ENCODE peak calls at places on chromosomes 6 and 20, in four cellular contexts. E is Panc1, C is NCI-H748 treated with DMSO at 0.1 percent for 48 hours, O is T-cell. K is an unnamed sample.

GRCh38 chr6:110355727-110356126 is 2.4 kb downstream of the METTL24 start:
- DNase-seq in E (no peak), C (no peak), O (no peak), K (no peak)

GRCh38 chr6:70411542-70411941 is 1.8 kb upstream of the FAM135A start:
- DNase-seq in E (no peak), C (no peak), O (no peak), K (no peak)

GRCh38 chr20:63748356-63749270 is 9.0 kb downstream of the SLC2A4RG start:
- DNase-seq in E (no peak), C (no peak), O (no peak), K (no peak)

GRCh38 chr20:44695295-44696230 is 19.6 kb upstream of the CCN5 start:
- DNase-seq in E (no peak), C (no peak), O (no peak), K (no peak)

GRCh38 chr20:10648651-10649050 is 25.1 kb downstream of the JAG1 start:
- DNase-seq in E (no peak), C (no peak), O (no peak), K (no peak)

GRCh38 chr20:50610212-50610718 is 81.1 kb downstream of the RIPOR3 start:
- DNase-seq in E (no peak), C (no peak), O (no peak), K (no peak)

GRCh38 chr6:63558270-63558669 is 14.0 kb upstream of the LOC128125822 start:
- DNase-seq in E (no peak), C (no peak), O (no peak), K (no peak)

GRCh38 chr6:139710578-139710977 is 336.1 kb upstream of the CITED2 start:
- DNase-seq in E (no peak), C (no peak), O (no peak), K (no peak)

GRCh38 chr20:26214991-26215390 is 518.3 kb upstream of the ZNF337 start:
- DNase-seq in E (no peak), C (no peak), O (no peak), K (no peak)

GRCh38 chr6:89122625-89123024 is 4.8 kb upstream of the SRSF12 start:
- DNase-seq in E (no peak), C (peak), O (no peak), K (no peak)

GRCh38 chr6:142810952-142811514 is 133.9 kb downstream of the HIVEP2 start:
- DNase-seq in E (no peak), C (no peak), O (peak), K (no peak)

GRCh38 chr20:50870572-50871161 is 60.6 kb downstream of the ADNP start:
- DNase-seq in E (no peak), C (no peak), O (no peak), K (no peak)

GRCh38 chr20:3190681-3191111 is 13.8 kb downstream of the DDRGK1 start:
- DNase-seq in E (no peak), C (no peak), O (no peak), K (no peak)

GRCh38 chr6:44926556-44926955 is 401.6 kb upstream of the RUNX2 start:
- DNase-seq in E (no peak), C (no peak), O (no peak), K (no peak)

GRCh38 chr6:129546702-129547101 is 163.3 kb downstream of the ARHGAP18 start:
- DNase-seq in E (no peak), C (no peak), O (no peak), K (no peak)

GRCh38 chr20:55882922-55883321 is 122.4 kb downstream of the CBLN4 start:
- DNase-seq in E (no peak), C (no peak), O (no peak), K (no peak)

GRCh38 chr20:8693709-8694108 is 375.2 kb upstream of the PLCB4 start:
- DNase-seq in E (no peak), C (no peak), O (no peak), K (no peak)

GRCh38 chr6:39029156-39030011 is 19.2 kb upstream of the GLP1R start:
- DNase-seq in E (peak), C (no peak), O (no peak), K (no peak)

GRCh38 chr20:62926229-62927127 is at the start of gene DIDO1:
- DNase-seq in E (peak), C (peak), O (peak), K (peak)

GRCh38 chr6:135346747-135347146 is 150.8 kb downstream of the AHI1 start:
- DNase-seq in E (no peak), C (no peak), O (no peak), K (no peak)

GRCh38 chr6:2839195-2839981 is 2.3 kb downstream of the SERPINB1 start:
- DNase-seq in E (peak), C (no peak), O (no peak), K (no peak)

GRCh38 chr6:45421700-45422540 is 44.2 kb upstream of the SUPT3H start:
- DNase-seq in E (no peak), C (peak), O (peak), K (peak)

K was measured in posterior vena cava.